ENCODE peak calls at places on chromosomes 7 and 10, in five cellular contexts. G is activated T-helper 1 cell treated with Interleukin-2 at 50 U/mL for 16 hours, W is HEK293T, B is RPMI8226, N is WTC11. T is an unnamed sample.

GRCh38 chr7:137590686-137591255 is 247.2 kb upstream of the PTN start:
- DNase-seq in G (no peak), W (no peak), B (no peak), N (no peak), T (no peak)

GRCh38 chr10:48289652-48290238 is 15.2 kb upstream of the FRMPD2 start:
- DNase-seq in G (peak; percentile 4), W (peak; percentile 72), B (peak; percentile 54), N (peak; percentile 76), T (no peak)

GRCh38 chr10:23402856-23403255 is 36.0 kb upstream of the OTUD1 start:
- DNase-seq in G (no peak), W (no peak), B (no peak), N (no peak), T (no peak)

GRCh38 chr10:27744478-27745379 is 890 bp downstream of the MKX start:
- DNase-seq in G (no peak), W (no peak), B (no peak), N (peak; percentile 53), T (no peak)

GRCh38 chr7:74269757-74270277 is 15.6 kb upstream of the RFC2 start:
- DNase-seq in G (peak; percentile 19), W (peak; percentile 72), B (peak; percentile 80), N (peak; percentile 82), T (no peak)

GRCh38 chr7:151059362-151060112 is at the start of gene SLC4A2:
- DNase-seq in G (peak; percentile 63), W (peak; percentile 94), B (peak; percentile 85), N (peak; percentile 76), T (no peak)

GRCh38 chr7:140559410-140559809 is 80.1 kb upstream of the MKRN1 start:
- DNase-seq in G (no peak), W (no peak), B (no peak), N (no peak), T (no peak)

GRCh38 chr10:125084191-125085186 is 75.9 kb downstream of the CTBP2 start:
- DNase-seq in G (no peak), W (peak; percentile 48), B (peak; percentile 79), N (no peak), T (peak; percentile 93)

GRCh38 chr10:58104419-58104818 is 163.3 kb downstream of the IPMK start:
- DNase-seq in G (no peak), W (no peak), B (no peak), N (no peak), T (no peak)

GRCh38 chr10:16909961-16910794 is 93.0 kb upstream of the RSU1 start:
- DNase-seq in G (no peak), W (no peak), B (no peak), N (no peak), T (no peak)

GRCh38 chr10:7184660-7185366 is 226.0 kb downstream of the SFMBT2 start:
- DNase-seq in G (no peak), W (no peak), B (no peak), N (no peak), T (no peak)

GRCh38 chr7:45435846-45436245 is 138.3 kb upstream of the ADCY1 start:
- DNase-seq in G (no peak), W (no peak), B (no peak), N (no peak), T (peak; percentile 85)

GRCh38 chr7:135023622-135024021 is 37.3 kb downstream of the AGBL3 start:
- DNase-seq in G (no peak), W (no peak), B (no peak), N (no peak), T (no peak)

GRCh38 chr7:31540786-31541185 is 26.9 kb downstream of the ITPRID1 start:
- DNase-seq in G (no peak), W (no peak), B (no peak), N (no peak), T (no peak)

GRCh38 chr7:156334636-156335035 is 305.9 kb upstream of the RNF32 start:
- DNase-seq in G (no peak), W (no peak), B (no peak), N (no peak), T (no peak)

GRCh38 chr7:6151994-6152735 is 120.3 kb downstream of the CYTH3 start:
- DNase-seq in G (no peak), W (no peak), B (no peak), N (no peak), T (no peak)